ENCODE peak calls at places on chromosome 20, in seven cellular contexts. W is AG09309, B is AG04450, N is heart right ventricle, O is ascending aorta, Q is psoas muscle, H is A549. U is an unnamed sample.
A peak's percentile ranks its signal among the peaks of the same experiment; 100 is the strongest.

GRCh38 chr20:32316667-32317066 is 39.2 kb downstream of the KIF3B start:
- DNase-seq in W (no peak), B (no peak), N (no peak), O (no peak), Q (no peak), H (no peak), U (no peak)

GRCh38 chr20:50611128-50611810 is 80.1 kb downstream of the RIPOR3 start:
- DNase-seq in W (no peak), B (no peak), N (no peak), O (no peak), Q (no peak), H (no peak), U (peak; percentile 39)

GRCh38 chr20:4090756-4091331 is 75.5 kb upstream of the RNF24 start:
- DNase-seq in W (peak; percentile 67), B (peak; percentile 61), N (no peak), O (peak; percentile 63), Q (no peak), H (peak; percentile 31), U (no peak)

GRCh38 chr20:61765081-61765870 is 300.4 kb downstream of the TAF4 start:
- DNase-seq in W (no peak), B (no peak), N (no peak), O (no peak), Q (no peak), H (no peak), U (no peak)

GRCh38 chr20:21291026-21291425 is 12.1 kb upstream of the XRN2 start:
- DNase-seq in W (no peak), B (no peak), N (no peak), O (no peak), Q (no peak), H (no peak), U (no peak)

GRCh38 chr20:36004045-36004444 is 35.7 kb downstream of the CNBD2 start:
- DNase-seq in W (no peak), B (no peak), N (no peak), O (peak; percentile 25), Q (no peak), H (no peak), U (no peak)

GRCh38 chr20:8996817-8997512 is 71.9 kb upstream of the PLCB4 start:
- DNase-seq in W (no peak), B (no peak), N (no peak), O (no peak), Q (no peak), H (no peak), U (no peak)

GRCh38 chr20:50306478-50307423 is 116.1 kb downstream of the CEBPB start:
- DNase-seq in W (no peak), B (no peak), N (no peak), O (no peak), Q (no peak), H (no peak), U (no peak)

GRCh38 chr20:41275181-41275793 is 42.2 kb downstream of the ZHX3 start:
- DNase-seq in W (no peak), B (peak; percentile 13), N (no peak), O (peak; percentile 65), Q (no peak), H (no peak), U (no peak)

GRCh38 chr20:14331671-14332070 is 5.7 kb downstream of the FLRT3 start:
- DNase-seq in W (no peak), B (no peak), N (no peak), O (no peak), Q (no peak), H (no peak), U (no peak)

GRCh38 chr20:31675828-31676533 is 38.3 kb downstream of the COX4I2 start:
- DNase-seq in W (no peak), B (no peak), N (no peak), O (no peak), Q (no peak), H (no peak), U (no peak)

GRCh38 chr20:9971746-9972145 is 63.0 kb upstream of the ANKEF1 start:
- DNase-seq in W (no peak), B (no peak), N (no peak), O (no peak), Q (no peak), H (no peak), U (no peak)

GRCh38 chr20:2817891-2818595 is 1.9 kb downstream of the TMEM239 start:
- DNase-seq in W (no peak), B (no peak), N (peak; percentile 46), O (peak; percentile 53), Q (peak; percentile 61), H (no peak), U (peak; percentile 53)

GRCh38 chr20:43994486-43995100 is 79.9 kb downstream of the TOX2 start:
- DNase-seq in W (no peak), B (no peak), N (peak; percentile 29), O (no peak), Q (no peak), H (no peak), U (no peak)

GRCh38 chr20:49579874-49580817 is 12.2 kb upstream of the PTGIS start:
- DNase-seq in W (peak; percentile 68), B (peak; percentile 60), N (no peak), O (no peak), Q (peak; percentile 49), H (no peak), U (peak; percentile 68)

GRCh38 chr20:14986026-14986655 is 648.7 kb upstream of the FLRT3 start:
- DNase-seq in W (no peak), B (no peak), N (no peak), O (no peak), Q (no peak), H (peak; percentile 85), U (no peak)

GRCh38 chr20:4951299-4951698 is 50.0 kb downstream of the SLC23A2 start:
- DNase-seq in W (no peak), B (no peak), N (no peak), O (peak; percentile 77), Q (no peak), H (peak; percentile 41), U (no peak)

GRCh38 chr20:62066339-62066982 is 780 bp upstream of the TAF4 start:
- DNase-seq in W (no peak), B (no peak), N (peak; percentile 58), O (no peak), Q (peak; percentile 43), H (peak; percentile 61), U (peak; percentile 41)

GRCh38 chr20:46568570-46569129 is 18.2 kb upstream of the OCSTAMP start:
- DNase-seq in W (peak; percentile 2), B (no peak), N (peak; percentile 92), O (peak; percentile 81), Q (peak; percentile 78), H (no peak), U (peak; percentile 87)

GRCh38 chr20:2544211-2544610 is 7.8 kb downstream of the TMC2 start:
- DNase-seq in W (no peak), B (no peak), N (no peak), O (no peak), Q (no peak), H (no peak), U (no peak)

GRCh38 chr20:51337126-51337805 is 205.3 kb downstream of the NFATC2 start:
- DNase-seq in W (no peak), B (no peak), N (no peak), O (no peak), Q (no peak), H (no peak), U (no peak)

GRCh38 chr20:10177326-10177725 is 41.3 kb upstream of the SNAP25 start:
- DNase-seq in W (no peak), B (no peak), N (no peak), O (no peak), Q (no peak), H (no peak), U (no peak)

GRCh38 chr20:33410081-33410742 is 8.9 kb upstream of the CDK5RAP1 start:
- DNase-seq in W (no peak), B (no peak), N (no peak), O (no peak), Q (no peak), H (no peak), U (no peak)

DNA sequence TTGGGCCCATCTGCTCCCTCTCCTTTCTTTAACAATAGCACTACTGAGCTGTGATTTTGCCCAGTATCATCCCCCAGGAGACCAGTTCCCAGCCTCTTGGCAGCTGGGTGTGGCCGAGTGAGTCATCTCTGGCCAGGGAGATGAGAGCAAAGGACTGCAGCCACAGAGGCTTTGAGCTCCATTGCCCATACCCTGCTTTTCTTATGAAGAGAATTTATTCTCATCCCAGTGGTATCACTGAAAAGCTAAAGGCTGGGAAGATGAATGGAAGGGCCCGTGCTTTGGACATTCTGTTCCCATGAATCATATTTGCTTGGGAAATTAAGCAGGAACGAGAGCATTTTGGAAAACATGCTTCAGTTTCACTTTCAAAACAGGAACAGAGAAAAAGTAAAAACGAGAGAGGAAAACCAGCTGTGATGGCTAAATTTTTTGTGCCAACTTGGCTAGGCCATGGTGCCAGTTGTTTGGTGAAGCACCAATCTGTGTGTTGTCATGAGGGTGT is 14.9 kb downstream of the CST3 start:
- DNase-seq in W (peak; percentile 57), B (peak; percentile 24), N (peak; percentile 63), O (peak; percentile 88), Q (peak; percentile 81), H (peak; percentile 95), U (peak; percentile 72)
- H3K4me3 ChIP-seq in W (peak overlapping the region; percentile 30), B (peak overlapping the region; percentile 55), N (peak overlapping the region; percentile 37), O (peak overlapping the region; percentile 55), Q (peak overlapping the region; percentile 52), H (peak overlapping the region; percentile 31), U (peak overlapping the region; percentile 51)

DNA sequence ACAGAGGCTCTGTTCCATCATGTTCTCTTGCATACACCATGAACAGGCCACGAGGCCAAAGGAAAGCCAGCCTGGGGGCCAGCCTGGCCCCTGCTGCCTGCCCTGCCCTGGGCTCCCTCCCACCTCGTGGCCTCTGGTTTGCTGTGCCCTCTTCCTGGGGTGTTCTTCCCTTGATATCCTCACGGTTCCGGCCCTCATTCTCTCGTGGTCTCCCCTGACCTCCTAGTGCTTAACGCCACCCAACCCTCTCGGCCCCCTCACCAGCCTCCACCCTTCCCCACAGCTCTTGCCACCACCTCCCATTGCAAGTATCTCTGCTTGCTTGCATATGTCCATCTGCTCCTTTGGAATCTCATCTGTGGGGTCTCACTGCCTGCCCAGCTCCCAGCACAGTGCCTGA is 73.0 kb downstream of the GNAS-AS1 start:
- DNase-seq in W (no peak), B (no peak), N (no peak), O (no peak), Q (no peak), H (no peak), U (no peak)
- H3K4me3 ChIP-seq in W (no peak overlapping the region), B (no peak overlapping the region), N (no peak overlapping the region), O (no peak overlapping the region), Q (no peak overlapping the region), H (no peak overlapping the region), U (no peak overlapping the region)

DNA sequence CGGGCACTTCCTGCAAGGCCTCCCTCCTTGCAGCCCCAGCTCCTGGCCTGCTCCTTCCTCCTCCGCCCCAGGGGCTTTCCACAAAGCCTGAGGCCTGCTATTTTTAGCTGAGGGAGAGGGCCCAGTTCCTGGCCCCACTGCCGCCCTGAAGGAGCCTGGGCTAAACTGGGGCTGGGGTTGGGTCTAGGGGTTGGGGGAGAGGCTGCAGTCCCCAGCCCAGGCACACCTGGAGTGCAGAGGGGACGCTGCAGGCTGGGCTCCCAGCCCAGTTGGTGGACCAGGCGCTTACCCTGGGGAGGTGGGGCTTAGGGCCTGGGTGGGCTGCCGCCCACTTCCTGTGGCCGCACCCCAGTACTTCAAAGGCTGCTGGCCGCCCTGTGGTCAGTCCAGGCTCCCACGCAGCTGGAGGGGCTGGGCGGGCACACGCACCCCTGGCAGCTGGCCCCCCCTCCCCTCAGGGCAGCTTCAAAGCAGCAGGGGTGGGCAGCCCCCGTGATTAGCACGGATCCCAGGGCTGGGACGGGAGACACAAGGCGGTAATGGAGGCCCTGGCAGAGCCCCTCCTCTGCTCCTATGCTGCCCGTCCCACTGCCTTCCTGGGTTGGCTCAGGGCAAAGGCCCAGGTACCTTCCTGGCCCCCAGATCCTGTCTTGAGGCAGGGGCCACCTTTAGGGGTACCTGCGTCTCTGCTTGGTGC is 7.1 kb upstream of the ABHD16B start:
- DNase-seq in W (no peak), B (no peak), N (peak; percentile 57), O (no peak), Q (no peak), H (no peak), U (no peak)
- H3K4me3 ChIP-seq in W (no peak overlapping the region), B (no peak overlapping the region), N (peak overlapping the region; percentile 37), O (peak overlapping the region; percentile 39), Q (peak overlapping the region; percentile 16), H (no peak overlapping the region), U (peak overlapping the region; percentile 50)

GRCh38 chr20:48164034-48164433 is 378.8 kb upstream of the SULF2 start:
- DNase-seq in W (no peak), B (no peak), N (no peak), O (no peak), Q (no peak), H (no peak), U (no peak)
- H3K4me3 ChIP-seq in W (no peak overlapping the region), B (no peak overlapping the region), N (no peak overlapping the region), O (no peak overlapping the region), Q (no peak overlapping the region), H (no peak overlapping the region), U (no peak overlapping the region)